ENCODE peak calls at places on chromosomes 13 and 19, in six cellular contexts. M is lower leg skin, K is tibial nerve, U is transverse colon, S is uterus, C is esophagus squamous epithelium. I is an unnamed sample.

GRCh38 chr13:23436680-23437079 is 3.2 kb upstream of the SACS start:
- DNase-seq in S (no peak), K (no peak), U (no peak), C (no peak), M (no peak), I (no peak)

GRCh38 chr13:84655677-84656076 is 773.4 kb upstream of the SLITRK1 start:
- DNase-seq in S (no peak), C (no peak), U (no peak), M (no peak), K (no peak), I (no peak)

GRCh38 chr13:113649212-113649611 is 8.8 kb downstream of the ATP4B start:
- DNase-seq in S (peak), K (peak), U (peak), C (no peak), M (peak), I (peak)

GRCh38 chr19:2618611-2619010 is 83.9 kb downstream of the GNG7 start:
- DNase-seq in C (no peak), K (no peak), S (no peak), U (peak), M (peak), I (no peak)

GRCh38 chr19:55675661-55676354 is 782 bp downstream of the EPN1 start:
- DNase-seq in K (no peak), M (no peak), S (no peak), C (no peak), U (no peak), I (no peak)

GRCh38 chr13:78780708-78781107 is 121.8 kb upstream of the OBI1 start:
- DNase-seq in M (no peak), S (no peak), U (no peak), K (no peak), C (no peak), I (no peak)

GRCh38 chr19:38233740-38234251 is 9.8 kb upstream of the DPF1 start:
- DNase-seq in K (peak), C (no peak), S (peak), M (peak), U (peak), I (peak)

GRCh38 chr13:80458546-80458945 is 117.6 kb upstream of the SPRY2 start:
- DNase-seq in C (no peak), M (no peak), K (no peak), S (no peak), U (no peak), I (no peak)

GRCh38 chr13:65783383-65783782 is 1446.8 kb downstream of the PCDH9 start:
- DNase-seq in C (no peak), S (no peak), K (no peak), M (no peak), U (no peak), I (no peak)

GRCh38 chr19:23415034-23415433 is 19.8 kb upstream of the ZNF91 start:
- DNase-seq in C (no peak), K (no peak), S (no peak), U (peak), M (no peak), I (no peak)

GRCh38 chr19:38908854-38909253 is 3.1 kb downstream of the CCER2 start:
- DNase-seq in C (no peak), M (no peak), K (no peak), S (no peak), U (no peak), I (no peak)

GRCh38 chr13:99442273-99442895 is 58.9 kb upstream of the TM9SF2 start:
- DNase-seq in K (no peak), S (no peak), U (peak), M (no peak), C (no peak), I (peak)

GRCh38 chr19:13644648-13645047 is 119.7 kb upstream of the MRI1 start:
- DNase-seq in S (no peak), C (no peak), M (no peak), K (no peak), U (no peak), I (no peak)

GRCh38 chr19:54949412-54949811 is 2.1 kb upstream of the NLRP7 start:
- DNase-seq in K (no peak), M (no peak), C (no peak), U (peak), S (no peak), I (no peak)

GRCh38 chr13:34655554-34655953 is 286.5 kb upstream of the NBEA start:
- DNase-seq in C (no peak), M (no peak), S (no peak), K (no peak), U (no peak), I (no peak)

GRCh38 chr13:110914293-110915056 is 394 bp downstream of the ANKRD10 start:
- DNase-seq in S (peak), U (peak), K (peak), C (no peak), M (peak), I (peak)

GRCh38 chr13:22210134-22210930 is 539.5 kb downstream of the FGF9 start:
- DNase-seq in S (no peak), K (no peak), M (no peak), U (no peak), C (no peak), I (no peak)

GRCh38 chr19:14107581-14108461 is 9.7 kb downstream of the PRKACA start:
- DNase-seq in U (no peak), K (no peak), S (no peak), C (no peak), M (no peak), I (no peak)

GRCh38 chr19:16456652-16457194 is 15.0 kb downstream of the EPS15L1 start:
- DNase-seq in C (no peak), K (no peak), U (no peak), M (no peak), S (no peak), I (no peak)

DNA sequence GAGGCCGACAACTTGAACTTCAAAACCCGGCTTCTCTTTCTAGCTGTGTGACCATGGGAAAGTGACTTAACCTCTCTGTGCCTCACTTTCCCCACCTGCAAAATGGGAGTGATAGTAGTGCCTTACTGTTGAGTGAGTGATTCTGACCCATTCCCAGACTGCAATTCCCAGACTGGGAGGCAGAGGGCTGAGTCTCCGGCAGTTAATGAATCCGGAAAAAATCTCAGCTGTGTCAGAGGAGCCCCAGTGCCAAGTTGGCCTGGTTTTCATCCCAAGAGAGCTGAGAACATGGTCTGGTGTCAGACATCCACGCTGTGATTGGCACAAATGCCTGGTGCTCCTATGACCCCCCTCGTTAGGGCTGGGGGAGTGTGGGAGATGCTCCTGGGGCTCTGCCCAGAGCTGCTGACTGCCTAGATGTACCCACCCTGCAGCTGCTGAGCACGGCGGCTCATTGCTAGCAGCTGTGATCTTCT is 50.0 kb downstream of the PIN1 start:
- DNase-seq in M (no peak), S (peak), K (no peak), U (no peak), C (no peak), I (peak)
- TF ChIP-seq CTCF in M (no peak), S (peak), K (no peak), U (no peak), C (no peak), I (no peak)

GRCh38 chr19:4443966-4444764 is 13.4 kb downstream of the UBXN6 start:
- DNase-seq in M (no peak), K (no peak), S (no peak), C (no peak), U (no peak), I (no peak)
- TF ChIP-seq POLR2A in M (no peak), K (no peak), S (no peak), C (no peak), U (no peak), I (no peak)

GRCh38 chr19:42021185-42021584 is 27.2 kb upstream of the ATP1A3 start:
- DNase-seq in S (no peak), C (no peak), M (no peak), U (no peak), K (no peak), I (no peak)

GRCh38 chr19:42022616-42023015 is 28.6 kb upstream of the ATP1A3 start:
- DNase-seq in S (no peak), K (no peak), M (no peak), U (no peak), C (no peak), I (no peak)

GRCh38 chr19:42024622-42025111 is 30.6 kb upstream of the ATP1A3 start:
- DNase-seq in C (no peak), M (no peak), K (no peak), U (peak), S (no peak), I (no peak)

GRCh38 chr19:42023943-42024260 is 29.9 kb upstream of the ATP1A3 start:
- DNase-seq in K (no peak), U (no peak), S (no peak), C (no peak), M (no peak), I (no peak)

GRCh38 chr19:42023121-42023942 is 29.3 kb upstream of the ATP1A3 start:
- DNase-seq in K (no peak), C (no peak), M (no peak), S (no peak), U (peak), I (no peak)
- TF ChIP-seq CTCF in K (no peak), C (no peak), M (no peak), S (no peak), U (peak), I (no peak)

GRCh38 chr13:106336663-106337062 is 198.8 kb downstream of the EFNB2 start:
- DNase-seq in M (no peak), C (no peak), K (no peak), U (no peak), S (no peak), I (no peak)
- TF ChIP-seq POLR2A in M (no peak), C (no peak), K (no peak), U (no peak), S (no peak), I (no peak)